ENCODE peak calls at places on chromosomes 5 and 9, in five cellular contexts. M is WTC11, L is HepG2, A is H1, U is K562. D is an unnamed sample.

GRCh38 chr9:19517202-19517942 is 108.6 kb downstream of the ACER2 start:
- DNase-seq in M (peak; percentile 78), A (peak; percentile 90), L (no peak), U (peak; percentile 30), D (no peak)

GRCh38 chr9:127915801-127916664 is 808 bp downstream of the ST6GALNAC4 start:
- DNase-seq in M (no peak), U (peak; percentile 26), A (no peak), L (no peak), D (no peak)

GRCh38 chr5:65734921-65735320 is 12.9 kb downstream of the NLN start:
- DNase-seq in M (no peak), U (no peak), L (no peak), A (no peak), D (no peak)

GRCh38 chr9:121308765-121309164 is 40.8 kb downstream of the GSN start:
- DNase-seq in L (no peak), M (no peak), U (no peak), A (no peak), D (no peak)

GRCh38 chr5:36657563-36657995 is 51.2 kb downstream of the SLC1A3 start:
- DNase-seq in U (no peak), L (peak; percentile 4), M (no peak), A (no peak), D (peak; percentile 42)

GRCh38 chr5:179608131-179608581 is 15.3 kb downstream of the HNRNPH1 start:
- DNase-seq in L (no peak), U (no peak), A (no peak), M (no peak), D (no peak)

GRCh38 chr9:136700959-136701664 is 11.3 kb upstream of the DIPK1B start:
- DNase-seq in A (peak; percentile 49), L (no peak), U (peak; percentile 54), M (no peak), D (no peak)

GRCh38 chr9:121599872-121600585 is 51.4 kb upstream of the DAB2IP start:
- DNase-seq in L (no peak), U (no peak), A (peak; percentile 61), M (peak; percentile 34), D (peak; percentile 48)

GRCh38 chr9:86867658-86868313 is 79.5 kb downstream of the GAS1 start:
- DNase-seq in U (no peak), L (no peak), M (peak; percentile 20), A (no peak), D (no peak)

GRCh38 chr9:96129698-96130097 is 172.3 kb downstream of the HSD17B3 start:
- DNase-seq in L (no peak), M (peak; percentile 21), A (no peak), U (no peak), D (no peak)

GRCh38 chr5:56339732-56340131 is 106.6 kb upstream of the ANKRD55 start:
- DNase-seq in U (no peak), A (no peak), M (no peak), L (no peak), D (no peak)

GRCh38 chr5:79495311-79495710 is 18.6 kb downstream of the HOMER1 start:
- DNase-seq in M (no peak), A (no peak), U (no peak), L (peak; percentile 36), D (no peak)

GRCh38 chr9:14452539-14452938 is 138.6 kb upstream of the NFIB start:
- DNase-seq in A (no peak), M (no peak), U (no peak), L (no peak), D (no peak)

GRCh38 chr5:173498286-173498685 is 118.2 kb downstream of the BOD1 start:
- DNase-seq in L (no peak), A (peak; percentile 39), U (no peak), M (no peak), D (no peak)

GRCh38 chr5:90759119-90759518 is 200.5 kb downstream of the ADGRV1 start:
- DNase-seq in A (no peak), L (no peak), U (no peak), M (no peak), D (no peak)

GRCh38 chr9:12916037-12916436 is 141.2 kb downstream of the LURAP1L start:
- DNase-seq in M (no peak), L (peak; percentile 11), U (no peak), A (no peak), D (no peak)

GRCh38 chr5:89105836-89106235 is 222.9 kb upstream of the MEF2C start:
- DNase-seq in A (no peak), M (no peak), L (no peak), U (no peak), D (no peak)

GRCh38 chr5:5203441-5203840 is 63.3 kb downstream of the ADAMTS16 start:
- DNase-seq in L (no peak), A (no peak), M (no peak), U (no peak), D (no peak)

GRCh38 chr5:82991678-82992323 is 85.4 kb downstream of the TMEM167A start:
- DNase-seq in M (no peak), L (no peak), A (no peak), U (no peak), D (no peak)

DNA sequence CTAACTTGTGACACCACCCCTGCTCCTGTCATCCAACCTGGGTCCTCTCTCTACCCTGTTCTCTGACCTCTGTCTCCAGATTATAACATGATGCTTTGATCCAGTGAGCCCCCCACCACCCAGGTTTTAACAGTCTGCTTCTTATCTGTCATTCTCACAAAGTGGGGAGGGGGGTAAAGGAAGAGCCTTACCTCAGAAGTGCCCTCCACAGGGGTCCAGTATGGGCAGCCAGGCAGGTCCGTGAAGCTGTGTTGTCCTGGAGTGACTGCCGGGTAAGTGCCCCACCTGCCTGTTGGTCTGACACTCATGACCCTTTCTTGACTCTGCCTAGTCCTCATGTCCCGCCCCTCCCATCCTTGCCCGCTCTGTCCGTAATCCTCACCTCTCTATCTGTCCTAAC is 3.4 kb downstream of the IL11RA start:
- DNase-seq in A (no peak), L (no peak), M (no peak), U (no peak), D (no peak)
- TF ChIP-seq JUN in A (no peak), L (no peak), M (no peak), U (no peak), D (no peak)

GRCh38 chr5:107572800-107573368 is 97.9 kb downstream of the EFNA5 start:
- DNase-seq in U (no peak), M (no peak), L (no peak), A (no peak), D (no peak)
- TF ChIP-seq JUN in U (no peak), M (no peak), L (no peak), A (no peak), D (no peak)

GRCh38 chr9:93108301-93109041 is 12.5 kb downstream of the CARD19 start:
- DNase-seq in U (peak; percentile 46), A (no peak), M (no peak), L (no peak), D (no peak)

GRCh38 chr9:93107825-93108161 is 11.8 kb downstream of the CARD19 start:
- DNase-seq in U (no peak), L (no peak), A (no peak), M (no peak), D (no peak)

GRCh38 chr9:93110400-93110855 is 14.4 kb downstream of the CARD19 start:
- DNase-seq in A (no peak), L (no peak), M (no peak), U (no peak), D (no peak)

GRCh38 chr9:93105620-93106019 is 9.6 kb downstream of the CARD19 start:
- DNase-seq in A (no peak), L (no peak), M (no peak), U (no peak), D (no peak)

GRCh38 chr9:93107151-93107824 is 11.3 kb downstream of the CARD19 start:
- DNase-seq in L (no peak), U (no peak), A (no peak), M (no peak), D (no peak)
- TF ChIP-seq JUN in L (no peak), U (no peak), A (no peak), M (no peak), D (no peak)

DNA sequence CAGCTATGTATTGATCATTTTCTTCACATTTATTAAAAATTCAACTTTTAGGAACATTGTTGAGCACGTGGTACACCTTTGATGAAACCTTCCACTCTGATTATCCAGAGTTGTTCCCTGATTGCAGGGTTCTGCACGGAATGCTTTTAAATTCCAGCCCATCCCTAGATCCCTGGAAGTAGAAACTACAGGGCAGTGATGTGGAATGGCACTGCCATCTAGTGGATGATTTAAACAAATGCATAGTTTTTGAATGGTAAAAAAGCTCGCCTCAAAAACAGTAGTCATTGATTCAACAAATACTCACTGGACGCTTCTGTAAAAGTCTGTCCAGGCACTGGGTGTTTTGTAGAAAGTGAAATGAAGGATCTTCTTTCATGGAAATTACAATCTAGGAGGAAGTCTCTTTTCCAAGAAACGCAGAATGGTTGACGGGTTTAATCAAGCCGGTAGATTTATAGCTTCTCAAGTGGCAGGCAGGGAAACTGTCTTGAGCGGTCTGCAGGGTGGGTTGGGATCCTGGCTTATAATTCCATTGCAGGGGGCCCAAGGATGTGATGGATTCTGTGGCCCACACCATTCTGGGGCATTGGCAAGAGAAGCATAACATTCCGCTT is 118.4 kb downstream of the ARHGAP26 start:
- DNase-seq in L (peak; percentile 61), M (no peak), U (peak; percentile 48), A (no peak), D (peak; percentile 60)
- TF ChIP-seq JUN in L (no peak), M (no peak), U (no peak), A (no peak), D (no peak)

GRCh38 chr9:76137941-76138340 is 247.5 kb downstream of the PCSK5 start:
- DNase-seq in U (no peak), L (no peak), M (no peak), A (no peak), D (no peak)

GRCh38 chr9:76138360-76138759 is 247.9 kb downstream of the PCSK5 start:
- DNase-seq in U (no peak), A (no peak), L (no peak), M (no peak), D (no peak)

GRCh38 chr9:76135902-76136301 is 245.4 kb downstream of the PCSK5 start:
- DNase-seq in M (no peak), A (no peak), L (no peak), U (no peak), D (no peak)

GRCh38 chr9:76136986-76137385 is 246.5 kb downstream of the PCSK5 start:
- DNase-seq in A (no peak), L (peak; percentile 13), M (no peak), U (no peak), D (peak; percentile 6)
- TF ChIP-seq JUN in A (no peak), L (no peak), M (no peak), U (no peak), D (no peak)